ENCODE peak calls at places on chromosomes 16 and 17, in seven cellular contexts. One of them, this sample, is unnamed. For H3K4me1, the result is how much of the 10 kb centered on the place peaks cover.

GRCh38 chr16:765488-765865 is 4.9 kb downstream of the MSLN start:
- DNase-seq in Panc1: no peak
- DNase-seq in adrenal gland: no peak
- DNase-seq in colonic mucosa: no peak
- DNase-seq in kidney: peak
- DNase-seq in mammary epithelial cell: no peak
- DNase-seq in Caco-2: no peak
- DNase-seq in this sample: no peak

GRCh38 chr16:73066927-73067670 is 19.2 kb upstream of the ZFHX3 start:
- DNase-seq in mammary epithelial cell: no peak
- DNase-seq in kidney: peak
- DNase-seq in adrenal gland: no peak
- DNase-seq in Caco-2: no peak
- DNase-seq in Panc1: no peak
- DNase-seq in colonic mucosa: no peak
- DNase-seq in this sample: no peak

GRCh38 chr16:54957403-54957802 is 26.7 kb downstream of the IRX5 start:
- DNase-seq in Panc1: peak
- DNase-seq in colonic mucosa: peak
- DNase-seq in Caco-2: peak
- DNase-seq in kidney: no peak
- DNase-seq in adrenal gland: no peak
- DNase-seq in mammary epithelial cell: peak
- DNase-seq in this sample: peak

GRCh38 chr17:50079334-50080095 is 15.6 kb upstream of the PDK2 start:
- DNase-seq in kidney: no peak
- DNase-seq in Caco-2: no peak
- DNase-seq in Panc1: no peak
- DNase-seq in mammary epithelial cell: peak
- DNase-seq in adrenal gland: peak
- DNase-seq in colonic mucosa: peak
- DNase-seq in this sample: peak

GRCh38 chr16:19696312-19696711 is 21.7 kb downstream of the KNOP1 start:
- DNase-seq in kidney: peak
- DNase-seq in mammary epithelial cell: peak
- DNase-seq in colonic mucosa: peak
- DNase-seq in Caco-2: no peak
- DNase-seq in adrenal gland: peak
- DNase-seq in Panc1: peak
- DNase-seq in this sample: no peak

GRCh38 chr16:58563775-58564174 is 48.5 kb downstream of the SETD6 start:
- DNase-seq in colonic mucosa: no peak
- DNase-seq in mammary epithelial cell: no peak
- DNase-seq in kidney: no peak
- DNase-seq in Caco-2: no peak
- DNase-seq in Panc1: no peak
- DNase-seq in adrenal gland: no peak
- DNase-seq in this sample: no peak

GRCh38 chr16:30395155-30395991 is at the start of gene ZNF48:
- DNase-seq in Panc1: no peak
- DNase-seq in mammary epithelial cell: peak
- DNase-seq in adrenal gland: peak
- DNase-seq in colonic mucosa: peak
- DNase-seq in Caco-2: peak
- DNase-seq in kidney: peak
- DNase-seq in this sample: peak

GRCh38 chr16:12801511-12802042 is 2.1 kb downstream of the CPPED1 start:
- DNase-seq in Panc1: no peak
- DNase-seq in mammary epithelial cell: peak
- DNase-seq in adrenal gland: peak
- DNase-seq in colonic mucosa: peak
- DNase-seq in Caco-2: no peak
- DNase-seq in kidney: no peak
- DNase-seq in this sample: no peak

GRCh38 chr17:74441537-74441936 is 9.6 kb downstream of the GPRC5C start:
- DNase-seq in adrenal gland: no peak
- DNase-seq in kidney: no peak
- DNase-seq in Panc1: no peak
- DNase-seq in colonic mucosa: no peak
- DNase-seq in mammary epithelial cell: no peak
- DNase-seq in Caco-2: no peak
- DNase-seq in this sample: no peak

GRCh38 chr17:42675984-42676423 is 790 bp downstream of the PLEKHH3 start:
- DNase-seq in Caco-2: peak
- DNase-seq in adrenal gland: peak
- DNase-seq in kidney: peak
- DNase-seq in colonic mucosa: peak
- DNase-seq in Panc1: no peak
- DNase-seq in mammary epithelial cell: no peak
- DNase-seq in this sample: peak

GRCh38 chr17:7011942-7012254 is 526 bp upstream of the RNASEK start:
- DNase-seq in mammary epithelial cell: no peak
- DNase-seq in Caco-2: no peak
- DNase-seq in Panc1: no peak
- DNase-seq in adrenal gland: no peak
- DNase-seq in kidney: no peak
- DNase-seq in colonic mucosa: no peak
- DNase-seq in this sample: no peak

GRCh38 chr17:12545877-12546513 is 119.7 kb upstream of the MYOCD start:
- DNase-seq in Caco-2: peak
- DNase-seq in Panc1: peak
- DNase-seq in colonic mucosa: peak
- DNase-seq in mammary epithelial cell: no peak
- DNase-seq in kidney: no peak
- DNase-seq in adrenal gland: peak
- DNase-seq in this sample: peak

GRCh38 chr16:89574681-89575246 is 794 bp upstream of the CPNE7 start:
- DNase-seq in kidney: peak
- DNase-seq in colonic mucosa: peak
- DNase-seq in adrenal gland: no peak
- DNase-seq in Panc1: no peak
- DNase-seq in mammary epithelial cell: peak
- DNase-seq in Caco-2: peak
- DNase-seq in this sample: peak

GRCh38 chr17:76276069-76276431 is 10.9 kb downstream of the UBALD2 start:
- DNase-seq in adrenal gland: no peak
- DNase-seq in Panc1: no peak
- DNase-seq in Caco-2: no peak
- DNase-seq in kidney: no peak
- DNase-seq in colonic mucosa: no peak
- DNase-seq in mammary epithelial cell: no peak
- DNase-seq in this sample: no peak

GRCh38 chr17:64063766-64064224 is 43.4 kb upstream of the ICAM2 start:
- DNase-seq in adrenal gland: peak
- DNase-seq in Panc1: no peak
- DNase-seq in colonic mucosa: peak
- DNase-seq in mammary epithelial cell: no peak
- DNase-seq in Caco-2: peak
- DNase-seq in kidney: peak
- DNase-seq in this sample: peak
- TF ChIP-seq CTCF in adrenal gland: peak
- TF ChIP-seq CTCF in Panc1: peak
- TF ChIP-seq CTCF in colonic mucosa: peak
- TF ChIP-seq CTCF in mammary epithelial cell: peak
- TF ChIP-seq CTCF in Caco-2: peak
- TF ChIP-seq CTCF in kidney: peak
- TF ChIP-seq CTCF in this sample: peak

GRCh38 chr17:8039611-8040168 is 831 bp downstream of the ALOX15B start:
- DNase-seq in adrenal gland: peak
- DNase-seq in kidney: no peak
- DNase-seq in Caco-2: no peak
- DNase-seq in Panc1: no peak
- DNase-seq in mammary epithelial cell: no peak
- DNase-seq in colonic mucosa: no peak
- DNase-seq in this sample: no peak

GRCh38 chr17:8041980-8042379 is 3.1 kb downstream of the ALOX15B start:
- DNase-seq in kidney: no peak
- DNase-seq in Caco-2: no peak
- DNase-seq in adrenal gland: peak
- DNase-seq in mammary epithelial cell: no peak
- DNase-seq in colonic mucosa: no peak
- DNase-seq in Panc1: no peak
- DNase-seq in this sample: peak

GRCh38 chr17:8044819-8045810 is 6.3 kb downstream of the ALOX15B start:
- DNase-seq in colonic mucosa: no peak
- DNase-seq in mammary epithelial cell: no peak
- DNase-seq in Caco-2: no peak
- DNase-seq in Panc1: no peak
- DNase-seq in adrenal gland: peak
- DNase-seq in kidney: no peak
- DNase-seq in this sample: no peak

GRCh38 chr17:8038954-8039610 is at the start of gene ALOX15B:
- DNase-seq in mammary epithelial cell: no peak
- DNase-seq in adrenal gland: peak
- DNase-seq in Panc1: no peak
- DNase-seq in colonic mucosa: peak
- DNase-seq in Caco-2: no peak
- DNase-seq in kidney: no peak
- DNase-seq in this sample: no peak

DNA sequence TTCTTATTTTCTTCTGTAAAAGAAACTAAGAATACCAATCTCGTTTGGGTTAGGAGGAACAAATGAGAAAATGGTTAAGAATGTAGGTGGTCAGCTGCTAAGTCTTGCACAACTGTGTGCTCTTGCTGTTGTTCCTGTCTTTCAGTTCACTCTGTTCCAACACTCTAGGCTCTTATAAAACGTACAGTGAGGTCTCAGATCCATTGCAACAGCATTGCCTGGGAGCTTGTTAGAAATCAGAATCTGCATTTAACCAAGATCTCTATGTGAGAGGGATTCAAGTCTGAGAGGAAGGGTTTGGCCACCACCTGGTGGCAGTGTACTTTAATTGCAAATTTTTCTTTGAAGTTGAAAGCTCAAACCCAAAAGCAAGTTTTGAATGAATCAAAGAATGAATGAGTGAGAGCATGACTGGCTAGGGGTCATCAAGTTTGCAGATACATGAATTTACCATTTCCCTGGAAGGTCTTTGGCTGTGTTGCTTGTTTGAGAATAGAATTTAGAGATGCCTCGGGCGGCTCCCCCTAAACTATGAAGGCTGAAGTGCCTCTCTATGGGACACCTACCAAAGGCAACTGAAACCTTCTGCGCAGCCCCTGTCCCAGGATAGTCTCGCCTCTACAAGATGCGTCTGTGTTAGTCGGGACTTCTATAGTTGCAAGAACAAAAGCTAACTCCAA is 2.5 kb downstream of the ALOX15B start:
- DNase-seq in adrenal gland: peak
- DNase-seq in Panc1: peak
- DNase-seq in Caco-2: peak
- DNase-seq in colonic mucosa: peak
- DNase-seq in mammary epithelial cell: peak
- DNase-seq in kidney: no peak
- DNase-seq in this sample: peak
- H3K4me3 ChIP-seq in adrenal gland: no peak
- H3K4me3 ChIP-seq in Panc1: no peak
- H3K4me3 ChIP-seq in Caco-2: no peak
- H3K4me3 ChIP-seq in colonic mucosa: no peak
- H3K4me3 ChIP-seq in mammary epithelial cell: no peak
- H3K4me3 ChIP-seq in kidney: no peak
- H3K4me3 ChIP-seq in this sample: no peak

GRCh38 chr17:64653325-64653984 is 8.7 kb downstream of the SMURF2 start:
- DNase-seq in mammary epithelial cell: peak
- DNase-seq in colonic mucosa: no peak
- DNase-seq in Panc1: no peak
- DNase-seq in adrenal gland: no peak
- DNase-seq in Caco-2: no peak
- DNase-seq in kidney: no peak
- DNase-seq in this sample: no peak
- H3K4me1 ChIP-seq in mammary epithelial cell: under half
- H3K4me1 ChIP-seq in colonic mucosa: under half
- H3K4me1 ChIP-seq in Panc1: under half
- H3K4me1 ChIP-seq in adrenal gland: under half
- H3K4me1 ChIP-seq in Caco-2: under half
- H3K4me1 ChIP-seq in kidney: under half
- H3K4me1 ChIP-seq in this sample: under half

GRCh38 chr16:65284583-65284982 is 162.7 kb upstream of the CDH11 start:
- DNase-seq in Caco-2: no peak
- DNase-seq in adrenal gland: no peak
- DNase-seq in colonic mucosa: no peak
- DNase-seq in kidney: no peak
- DNase-seq in mammary epithelial cell: no peak
- DNase-seq in Panc1: no peak
- DNase-seq in this sample: no peak
- TF ChIP-seq CTCF in Caco-2: no peak
- TF ChIP-seq CTCF in adrenal gland: no peak
- TF ChIP-seq CTCF in colonic mucosa: no peak
- TF ChIP-seq CTCF in kidney: no peak
- TF ChIP-seq CTCF in mammary epithelial cell: no peak
- TF ChIP-seq CTCF in Panc1: no peak
- TF ChIP-seq CTCF in this sample: no peak

GRCh38 chr17:77286391-77286640 is 145.5 kb downstream of the SEC14L1 start:
- DNase-seq in kidney: no peak
- DNase-seq in Panc1: no peak
- DNase-seq in colonic mucosa: no peak
- DNase-seq in mammary epithelial cell: no peak
- DNase-seq in Caco-2: no peak
- DNase-seq in adrenal gland: no peak
- DNase-seq in this sample: no peak

GRCh38 chr17:77285594-77286390 is 145.0 kb downstream of the SEC14L1 start:
- DNase-seq in Panc1: no peak
- DNase-seq in adrenal gland: peak
- DNase-seq in mammary epithelial cell: peak
- DNase-seq in kidney: peak
- DNase-seq in colonic mucosa: peak
- DNase-seq in Caco-2: no peak
- DNase-seq in this sample: peak

GRCh38 chr17:77286641-77287431 is 146.1 kb downstream of the SEC14L1 start:
- DNase-seq in colonic mucosa: peak
- DNase-seq in Caco-2: peak
- DNase-seq in Panc1: no peak
- DNase-seq in adrenal gland: peak
- DNase-seq in kidney: peak
- DNase-seq in mammary epithelial cell: peak
- DNase-seq in this sample: peak

GRCh38 chr17:77288115-77288619 is 147.4 kb downstream of the SEC14L1 start:
- DNase-seq in mammary epithelial cell: peak
- DNase-seq in Panc1: no peak
- DNase-seq in Caco-2: no peak
- DNase-seq in kidney: peak
- DNase-seq in colonic mucosa: no peak
- DNase-seq in adrenal gland: no peak
- DNase-seq in this sample: no peak

GRCh38 chr17:77287432-77288068 is 146.8 kb downstream of the SEC14L1 start:
- DNase-seq in adrenal gland: peak
- DNase-seq in Caco-2: no peak
- DNase-seq in Panc1: no peak
- DNase-seq in colonic mucosa: peak
- DNase-seq in mammary epithelial cell: peak
- DNase-seq in kidney: peak
- DNase-seq in this sample: peak
- H3K4me3 ChIP-seq in adrenal gland: no peak
- H3K4me3 ChIP-seq in Caco-2: no peak
- H3K4me3 ChIP-seq in Panc1: peak
- H3K4me3 ChIP-seq in colonic mucosa: no peak
- H3K4me3 ChIP-seq in mammary epithelial cell: peak
- H3K4me3 ChIP-seq in kidney: no peak
- H3K4me3 ChIP-seq in this sample: no peak

This sample was measured in BE2C.